ENCODE peak calls at places on chromosomes 13 and 19, in seven cellular contexts. One of them, this sample, is unnamed.
A peak's percentile ranks its signal among the peaks of the same experiment; 100 is the strongest.

GRCh38 chr19:55488986-55489710 is 912 bp downstream of the SSC5D start:
- DNase-seq in WTC11: no peak
- DNase-seq in K562: no peak
- DNase-seq in dorsolateral prefrontal cortex: no peak
- DNase-seq in fibroblast of lung: peak; percentile 49
- DNase-seq in GM10248: no peak
- DNase-seq in Calu3: no peak
- DNase-seq in this sample: no peak

GRCh38 chr13:48405865-48406264 is 7.0 kb downstream of the LPAR6 start:
- DNase-seq in WTC11: no peak
- DNase-seq in K562: no peak
- DNase-seq in dorsolateral prefrontal cortex: no peak
- DNase-seq in fibroblast of lung: no peak
- DNase-seq in GM10248: no peak
- DNase-seq in Calu3: no peak
- DNase-seq in this sample: no peak

GRCh38 chr19:34096020-34096915 is 76.0 kb upstream of the LSM14A start:
- DNase-seq in WTC11: peak; percentile 16
- DNase-seq in K562: peak; percentile 65
- DNase-seq in dorsolateral prefrontal cortex: peak; percentile 15
- DNase-seq in fibroblast of lung: peak; percentile 33
- DNase-seq in GM10248: peak; percentile 33
- DNase-seq in Calu3: peak; percentile 20
- DNase-seq in this sample: peak; percentile 17

GRCh38 chr13:25743426-25743825 is 308.4 kb downstream of the SHISA2 start:
- DNase-seq in WTC11: no peak
- DNase-seq in K562: no peak
- DNase-seq in dorsolateral prefrontal cortex: no peak
- DNase-seq in fibroblast of lung: no peak
- DNase-seq in GM10248: no peak
- DNase-seq in Calu3: no peak
- DNase-seq in this sample: no peak

GRCh38 chr19:55452381-55453325 is 8.8 kb downstream of the ISOC2 start:
- DNase-seq in WTC11: peak; percentile 95
- DNase-seq in K562: peak; percentile 97
- DNase-seq in dorsolateral prefrontal cortex: peak; percentile 96
- DNase-seq in fibroblast of lung: peak; percentile 73
- DNase-seq in GM10248: no peak
- DNase-seq in Calu3: no peak
- DNase-seq in this sample: peak; percentile 54

GRCh38 chr13:113663934-113664333 is 3.1 kb upstream of the GRK1 start:
- DNase-seq in WTC11: peak; percentile 6
- DNase-seq in K562: no peak
- DNase-seq in dorsolateral prefrontal cortex: no peak
- DNase-seq in fibroblast of lung: no peak
- DNase-seq in GM10248: no peak
- DNase-seq in Calu3: no peak
- DNase-seq in this sample: no peak

GRCh38 chr19:45498411-45499195 is at the start of gene PPM1N:
- DNase-seq in WTC11: peak; percentile 80
- DNase-seq in K562: peak; percentile 59
- DNase-seq in dorsolateral prefrontal cortex: no peak
- DNase-seq in fibroblast of lung: no peak
- DNase-seq in GM10248: peak; percentile 60
- DNase-seq in Calu3: peak; percentile 27
- DNase-seq in this sample: peak; percentile 23

GRCh38 chr19:12792048-12792852 is 964 bp downstream of the JUNB start:
- DNase-seq in WTC11: peak; percentile 80
- DNase-seq in K562: peak; percentile 87
- DNase-seq in dorsolateral prefrontal cortex: peak; percentile 51
- DNase-seq in fibroblast of lung: no peak
- DNase-seq in GM10248: no peak
- DNase-seq in Calu3: peak; percentile 49
- DNase-seq in this sample: peak; percentile 53

GRCh38 chr19:21221653-21222052 is 79.8 kb downstream of the ZNF431 start:
- DNase-seq in WTC11: no peak
- DNase-seq in K562: no peak
- DNase-seq in dorsolateral prefrontal cortex: no peak
- DNase-seq in fibroblast of lung: peak; percentile 26
- DNase-seq in GM10248: no peak
- DNase-seq in Calu3: no peak
- DNase-seq in this sample: no peak

GRCh38 chr13:51284339-51284738 is 55.2 kb upstream of the SERPINE3 start:
- DNase-seq in WTC11: no peak
- DNase-seq in K562: no peak
- DNase-seq in dorsolateral prefrontal cortex: no peak
- DNase-seq in fibroblast of lung: no peak
- DNase-seq in GM10248: no peak
- DNase-seq in Calu3: no peak
- DNase-seq in this sample: no peak

GRCh38 chr19:13095934-13096890 is 6.4 kb downstream of the LYL1 start:
- DNase-seq in WTC11: peak; percentile 75
- DNase-seq in K562: peak; percentile 89
- DNase-seq in dorsolateral prefrontal cortex: no peak
- DNase-seq in fibroblast of lung: no peak
- DNase-seq in GM10248: no peak
- DNase-seq in Calu3: no peak
- DNase-seq in this sample: peak; percentile 75

GRCh38 chr19:4713384-4713951 is 10.2 kb downstream of the DPP9 start:
- DNase-seq in WTC11: no peak
- DNase-seq in K562: no peak
- DNase-seq in dorsolateral prefrontal cortex: no peak
- DNase-seq in fibroblast of lung: peak; percentile 100
- DNase-seq in GM10248: no peak
- DNase-seq in Calu3: peak; percentile 83
- DNase-seq in this sample: no peak

GRCh38 chr19:48966541-48967345 is 1.6 kb downstream of the FTL start:
- DNase-seq in WTC11: no peak
- DNase-seq in K562: peak; percentile 70
- DNase-seq in dorsolateral prefrontal cortex: no peak
- DNase-seq in fibroblast of lung: no peak
- DNase-seq in GM10248: no peak
- DNase-seq in Calu3: no peak
- DNase-seq in this sample: no peak

GRCh38 chr13:43846496-43846895 is 33.0 kb downstream of the CCDC122 start:
- DNase-seq in WTC11: no peak
- DNase-seq in K562: no peak
- DNase-seq in dorsolateral prefrontal cortex: no peak
- DNase-seq in fibroblast of lung: peak; percentile 79
- DNase-seq in GM10248: no peak
- DNase-seq in Calu3: no peak
- DNase-seq in this sample: no peak

GRCh38 chr19:37936166-37936565 is 29.2 kb downstream of the SIPA1L3 start:
- DNase-seq in WTC11: no peak
- DNase-seq in K562: no peak
- DNase-seq in dorsolateral prefrontal cortex: no peak
- DNase-seq in fibroblast of lung: no peak
- DNase-seq in GM10248: no peak
- DNase-seq in Calu3: peak; percentile 37
- DNase-seq in this sample: no peak

GRCh38 chr19:42074513-42075363 is 1.2 kb upstream of the ZNF574 start:
- DNase-seq in WTC11: no peak
- DNase-seq in K562: peak; percentile 75
- DNase-seq in dorsolateral prefrontal cortex: peak; percentile 13
- DNase-seq in fibroblast of lung: no peak
- DNase-seq in GM10248: peak; percentile 53
- DNase-seq in Calu3: peak; percentile 54
- DNase-seq in this sample: no peak

GRCh38 chr13:40974460-40975407 is 44.4 kb downstream of the ELF1 start:
- DNase-seq in WTC11: no peak
- DNase-seq in K562: peak; percentile 81
- DNase-seq in dorsolateral prefrontal cortex: no peak
- DNase-seq in fibroblast of lung: peak; percentile 51
- DNase-seq in GM10248: no peak
- DNase-seq in Calu3: peak; percentile 30
- DNase-seq in this sample: peak; percentile 38

GRCh38 chr13:48975101-48975925 is at the start of gene FNDC3A:
- DNase-seq in WTC11: peak; percentile 56
- DNase-seq in K562: peak; percentile 48
- DNase-seq in dorsolateral prefrontal cortex: peak; percentile 27
- DNase-seq in fibroblast of lung: peak; percentile 71
- DNase-seq in GM10248: peak; percentile 91
- DNase-seq in Calu3: peak; percentile 21
- DNase-seq in this sample: peak; percentile 73

GRCh38 chr19:36140289-36141038 is 598 bp downstream of the CAPNS1 start:
- DNase-seq in WTC11: peak; percentile 60
- DNase-seq in K562: peak; percentile 83
- DNase-seq in dorsolateral prefrontal cortex: no peak
- DNase-seq in fibroblast of lung: peak; percentile 75
- DNase-seq in GM10248: peak; percentile 77
- DNase-seq in Calu3: peak; percentile 63
- DNase-seq in this sample: peak; percentile 39

GRCh38 chr13:37715606-37716015 is 117.0 kb upstream of the POSTN start:
- DNase-seq in WTC11: no peak
- DNase-seq in K562: no peak
- DNase-seq in dorsolateral prefrontal cortex: no peak
- DNase-seq in fibroblast of lung: peak; percentile 92
- DNase-seq in GM10248: no peak
- DNase-seq in Calu3: no peak
- DNase-seq in this sample: no peak

GRCh38 chr13:28204690-28205443 is 66.5 kb downstream of the PAN3 start:
- DNase-seq in WTC11: no peak
- DNase-seq in K562: no peak
- DNase-seq in dorsolateral prefrontal cortex: no peak
- DNase-seq in fibroblast of lung: no peak
- DNase-seq in GM10248: peak; percentile 33
- DNase-seq in Calu3: no peak
- DNase-seq in this sample: no peak

GRCh38 chr19:46303702-46304397 is 7.0 kb downstream of the HIF3A start:
- DNase-seq in WTC11: peak; percentile 100
- DNase-seq in K562: peak; percentile 67
- DNase-seq in dorsolateral prefrontal cortex: peak; percentile 22
- DNase-seq in fibroblast of lung: no peak
- DNase-seq in GM10248: no peak
- DNase-seq in Calu3: peak; percentile 59
- DNase-seq in this sample: peak; percentile 80

GRCh38 chr19:11204076-11204602 is 6.8 kb upstream of the KANK2 start:
- DNase-seq in WTC11: no peak
- DNase-seq in K562: no peak
- DNase-seq in dorsolateral prefrontal cortex: no peak
- DNase-seq in fibroblast of lung: no peak
- DNase-seq in GM10248: no peak
- DNase-seq in Calu3: no peak
- DNase-seq in this sample: no peak
- TF ChIP-seq CTCF in WTC11: no peak
- TF ChIP-seq CTCF in K562: no peak
- TF ChIP-seq CTCF in dorsolateral prefrontal cortex: no peak
- TF ChIP-seq CTCF in fibroblast of lung: no peak
- TF ChIP-seq CTCF in GM10248: no peak
- TF ChIP-seq CTCF in Calu3: no peak
- TF ChIP-seq CTCF in this sample: peak; percentile 12

GRCh38 chr13:67366533-67366932 is 136.4 kb upstream of the PCDH9 start:
- DNase-seq in WTC11: no peak
- DNase-seq in K562: no peak
- DNase-seq in dorsolateral prefrontal cortex: no peak
- DNase-seq in fibroblast of lung: peak; percentile 14
- DNase-seq in GM10248: no peak
- DNase-seq in Calu3: no peak
- DNase-seq in this sample: no peak
- TF ChIP-seq CTCF in WTC11: no peak
- TF ChIP-seq CTCF in K562: no peak
- TF ChIP-seq CTCF in dorsolateral prefrontal cortex: no peak
- TF ChIP-seq CTCF in fibroblast of lung: peak; percentile 26
- TF ChIP-seq CTCF in GM10248: no peak
- TF ChIP-seq CTCF in Calu3: no peak
- TF ChIP-seq CTCF in this sample: no peak

DNA sequence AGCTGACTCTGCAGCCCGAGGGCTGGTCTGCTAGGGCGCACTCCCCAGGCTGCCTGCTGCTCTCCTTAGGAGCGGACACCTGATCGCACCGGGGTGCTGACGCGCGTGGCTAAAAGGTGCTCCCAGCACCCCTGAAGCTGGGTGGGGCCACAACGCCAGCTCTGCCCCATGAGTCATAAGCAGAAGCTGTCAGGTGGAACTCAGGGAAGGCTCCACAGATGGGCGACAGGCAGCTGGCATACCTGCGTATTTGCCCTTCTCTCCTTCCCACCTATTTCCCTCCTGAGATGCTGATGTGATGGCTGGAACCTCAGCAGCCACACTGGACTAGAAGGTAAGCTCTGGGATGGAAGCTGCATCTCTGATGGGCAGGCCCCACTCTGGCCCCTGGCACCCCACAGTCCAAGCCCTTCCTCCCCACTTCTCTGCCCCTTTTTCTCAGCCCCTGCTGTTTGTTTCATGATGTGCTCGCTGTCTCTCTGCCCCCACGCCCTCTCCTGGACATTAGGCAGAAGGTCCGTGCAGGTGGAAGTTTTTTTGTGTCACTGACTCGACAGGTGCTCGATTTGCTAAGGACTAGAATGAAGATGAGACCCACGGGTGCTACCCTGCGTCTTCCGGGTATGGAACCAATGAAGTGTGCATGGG is 30.3 kb upstream of the CACTIN start:
- DNase-seq in WTC11: no peak
- DNase-seq in K562: no peak
- DNase-seq in dorsolateral prefrontal cortex: no peak
- DNase-seq in fibroblast of lung: no peak
- DNase-seq in GM10248: no peak
- DNase-seq in Calu3: no peak
- DNase-seq in this sample: no peak
- TF ChIP-seq CTCF in WTC11: no peak
- TF ChIP-seq CTCF in K562: peak; percentile 47
- TF ChIP-seq CTCF in dorsolateral prefrontal cortex: no peak
- TF ChIP-seq CTCF in fibroblast of lung: no peak
- TF ChIP-seq CTCF in GM10248: no peak
- TF ChIP-seq CTCF in Calu3: no peak
- TF ChIP-seq CTCF in this sample: no peak

GRCh38 chr19:18999896-19000620 is 33.3 kb downstream of the SUGP2 start:
- DNase-seq in WTC11: peak; percentile 30
- DNase-seq in K562: no peak
- DNase-seq in dorsolateral prefrontal cortex: no peak
- DNase-seq in fibroblast of lung: no peak
- DNase-seq in GM10248: no peak
- DNase-seq in Calu3: peak; percentile 7
- DNase-seq in this sample: peak; percentile 23
- TF ChIP-seq CTCF in WTC11: no peak
- TF ChIP-seq CTCF in K562: peak; percentile 33
- TF ChIP-seq CTCF in dorsolateral prefrontal cortex: no peak
- TF ChIP-seq CTCF in fibroblast of lung: peak; percentile 25
- TF ChIP-seq CTCF in GM10248: no peak
- TF ChIP-seq CTCF in Calu3: no peak
- TF ChIP-seq CTCF in this sample: no peak

GRCh38 chr19:58387338-58388174 is 487 bp downstream of the RPS5 start:
- DNase-seq in WTC11: no peak
- DNase-seq in K562: peak; percentile 59
- DNase-seq in dorsolateral prefrontal cortex: no peak
- DNase-seq in fibroblast of lung: no peak
- DNase-seq in GM10248: no peak
- DNase-seq in Calu3: no peak
- DNase-seq in this sample: peak; percentile 4
- TF ChIP-seq CTCF in WTC11: no peak
- TF ChIP-seq CTCF in K562: peak; percentile 35
- TF ChIP-seq CTCF in dorsolateral prefrontal cortex: no peak
- TF ChIP-seq CTCF in fibroblast of lung: no peak
- TF ChIP-seq CTCF in GM10248: peak; percentile 13
- TF ChIP-seq CTCF in Calu3: no peak
- TF ChIP-seq CTCF in this sample: no peak

This sample was measured in endothelial cell.